ENCODE peak calls at places on chromosomes 1 and 21, in four cellular contexts. M, P, B and D are unnamed samples.

GRCh38 chr21:30563630-30564029 is 2.5 kb upstream of the KRTAP19-7 start:
- DNase-seq in M (no peak), P (no peak), B (no peak), D (no peak)

GRCh38 chr1:218851601-218852000 is 322.1 kb upstream of the LYPLAL1 start:
- DNase-seq in M (no peak), P (no peak), B (no peak), D (no peak)

GRCh38 chr1:203861379-203862184 is at the start of gene SNRPE:
- DNase-seq in M (peak), P (peak), B (peak), D (peak)

GRCh38 chr1:41613646-41614592 is 129.4 kb upstream of the EDN2 start:
- DNase-seq in M (no peak), P (no peak), B (no peak), D (no peak)

GRCh38 chr1:94895518-94895917 is 31.4 kb downstream of the CNN3 start:
- DNase-seq in M (no peak), P (no peak), B (no peak), D (no peak)

GRCh38 chr1:86429830-86430229 is 5.9 kb downstream of the CLCA2 start:
- DNase-seq in M (peak), P (no peak), B (peak), D (peak)

GRCh38 chr1:30313584-30313983 is 409.8 kb downstream of the MATN1 start:
- DNase-seq in M (peak), P (no peak), B (peak), D (no peak)

GRCh38 chr1:2438038-2438437 is 25.7 kb upstream of the PEX10 start:
- DNase-seq in M (peak), P (no peak), B (no peak), D (peak)

GRCh38 chr21:16070207-16070651 is 340.4 kb downstream of the USP25 start:
- DNase-seq in M (no peak), P (no peak), B (no peak), D (peak)

GRCh38 chr1:200856716-200857352 is 15.9 kb upstream of the GPR25 start:
- DNase-seq in M (no peak), P (no peak), B (no peak), D (no peak)

GRCh38 chr21:17612565-17613241 is at the start of gene BTG3:
- DNase-seq in M (peak), P (peak), B (peak), D (peak)
- H3K4me3 ChIP-seq in M (peak), P (peak), B (peak), D (peak)

GRCh38 chr21:46152939-46153258 is 2.5 kb downstream of the FTCD start:
- DNase-seq in M (no peak), P (no peak), B (peak), D (no peak)
- H3K4me3 ChIP-seq in M (peak), P (no peak), B (no peak), D (peak)

GRCh38 chr1:228149341-228150020 is at the start of gene GJC2:
- DNase-seq in M (no peak), P (no peak), B (peak), D (no peak)

GRCh38 chr1:228148971-228149340 is 774 bp upstream of the GJC2 start:
- DNase-seq in M (no peak), P (no peak), B (no peak), D (no peak)

GRCh38 chr1:228151170-228151513 is 1.4 kb downstream of the GJC2 start:
- DNase-seq in M (no peak), P (no peak), B (peak), D (no peak)

GRCh38 chr1:228150458-228151169 is 884 bp downstream of the GJC2 start:
- DNase-seq in M (peak), P (no peak), B (peak), D (no peak)

GRCh38 chr1:228150021-228150457 is 309 bp downstream of the GJC2 start:
- DNase-seq in M (peak), P (no peak), B (peak), D (no peak)
- H3K4me3 ChIP-seq in M (no peak), P (no peak), B (no peak), D (peak)

GRCh38 chr1:46198026-46198826 is at the start of gene POMGNT1:
- DNase-seq in M (peak), P (peak), B (peak), D (no peak)
- H3K4me3 ChIP-seq in M (peak), P (peak), B (peak), D (peak)

GRCh38 chr1:242523968-242524570 is 428 bp downstream of the PLD5 start:
- DNase-seq in M (no peak), P (no peak), B (peak), D (peak)

GRCh38 chr1:242525360-242525722 is 844 bp upstream of the PLD5 start:
- DNase-seq in M (no peak), P (no peak), B (no peak), D (no peak)

GRCh38 chr1:242524571-242525359 is at the start of gene PLD5:
- DNase-seq in M (no peak), P (no peak), B (no peak), D (peak)

GRCh38 chr1:242522304-242522945 is 2.1 kb downstream of the PLD5 start:
- DNase-seq in M (no peak), P (no peak), B (no peak), D (no peak)

DNA sequence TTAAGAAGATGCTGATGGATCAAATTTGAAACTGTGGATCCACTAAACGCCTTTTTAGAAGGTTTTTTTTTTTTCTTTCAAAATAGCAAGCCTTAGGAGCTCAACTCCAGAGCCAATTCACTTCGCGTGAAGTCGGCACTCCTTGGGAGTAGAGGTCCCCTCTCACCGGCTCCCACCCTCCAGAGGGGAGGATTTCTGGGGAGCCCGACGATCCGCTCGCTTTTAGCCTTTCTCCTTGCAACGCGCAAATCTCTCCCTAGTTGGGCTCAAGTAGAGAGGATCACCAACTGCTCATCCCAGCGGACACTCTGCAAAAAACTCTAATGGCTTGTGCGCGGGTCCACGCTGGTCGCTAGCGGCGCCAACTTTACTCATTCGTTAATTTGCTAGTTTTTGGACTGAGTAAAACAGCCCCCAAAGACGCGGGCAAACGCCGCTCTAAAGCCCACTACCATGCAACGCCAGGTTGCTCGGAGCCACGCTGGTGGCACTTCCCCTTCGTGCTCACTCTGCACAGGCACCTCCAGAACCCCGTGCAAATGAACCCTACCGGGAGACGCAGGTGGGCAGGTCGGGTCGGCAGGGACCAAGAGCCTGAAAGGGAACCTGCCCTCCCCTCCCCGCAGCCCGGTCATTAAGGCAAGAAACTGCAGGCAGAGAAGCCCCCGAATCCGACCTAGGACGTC is 1.1 kb downstream of the PLD5 start:
- DNase-seq in M (no peak), P (no peak), B (no peak), D (no peak)
- H3K4me3 ChIP-seq in M (peak), P (no peak), B (peak), D (peak)

DNA sequence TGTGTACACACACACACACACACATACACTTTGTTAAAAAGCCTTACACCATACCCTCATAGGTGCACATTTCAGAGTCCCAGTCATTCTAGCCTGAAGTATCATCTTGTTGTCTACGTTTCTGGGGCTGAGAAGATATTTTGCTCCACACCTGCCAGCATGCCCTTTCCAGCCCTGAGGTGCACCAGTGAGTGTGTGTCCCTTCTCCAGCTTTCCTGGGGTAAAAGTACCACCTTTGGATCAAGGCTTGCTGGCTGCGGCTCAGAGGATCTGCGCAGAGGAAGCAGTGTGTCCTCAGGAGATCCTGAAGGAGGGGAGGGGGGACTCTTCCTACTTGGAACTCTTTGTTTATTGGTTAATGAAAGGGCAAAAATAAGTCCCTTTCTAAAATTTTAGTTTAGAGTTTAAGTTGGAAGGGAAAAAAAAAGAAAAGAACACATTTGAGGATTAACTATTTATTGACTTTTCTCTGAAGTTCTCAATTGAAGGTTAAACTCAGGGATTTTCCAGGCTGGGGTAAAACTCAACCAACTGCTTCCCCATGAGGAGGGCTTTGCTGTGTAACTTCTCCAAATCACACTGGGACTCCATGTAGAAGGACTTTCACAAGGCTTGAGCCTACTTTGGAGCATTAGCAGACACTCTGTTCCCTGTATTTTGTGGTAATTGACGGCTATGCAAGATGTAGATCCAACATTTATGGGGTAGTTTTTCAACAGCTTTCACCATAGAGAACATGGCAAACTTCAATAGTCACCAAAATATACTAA is 200.3 kb upstream of the SGIP1 start:
- DNase-seq in M (no peak), P (peak), B (peak), D (no peak)
- H3K4me3 ChIP-seq in M (peak), P (peak), B (peak), D (peak)

GRCh38 chr1:149884433-149885363 is 14.7 kb upstream of the BOLA1 start:
- DNase-seq in M (peak), P (peak), B (no peak), D (no peak)

GRCh38 chr1:149883598-149884247 is 15.6 kb upstream of the BOLA1 start:
- DNase-seq in M (no peak), P (no peak), B (no peak), D (no peak)

GRCh38 chr1:149877211-149877946 is 22.0 kb upstream of the BOLA1 start:
- DNase-seq in M (no peak), P (no peak), B (no peak), D (no peak)

GRCh38 chr1:149881876-149882275 is 17.5 kb upstream of the BOLA1 start:
- DNase-seq in M (no peak), P (no peak), B (no peak), D (no peak)

DNA sequence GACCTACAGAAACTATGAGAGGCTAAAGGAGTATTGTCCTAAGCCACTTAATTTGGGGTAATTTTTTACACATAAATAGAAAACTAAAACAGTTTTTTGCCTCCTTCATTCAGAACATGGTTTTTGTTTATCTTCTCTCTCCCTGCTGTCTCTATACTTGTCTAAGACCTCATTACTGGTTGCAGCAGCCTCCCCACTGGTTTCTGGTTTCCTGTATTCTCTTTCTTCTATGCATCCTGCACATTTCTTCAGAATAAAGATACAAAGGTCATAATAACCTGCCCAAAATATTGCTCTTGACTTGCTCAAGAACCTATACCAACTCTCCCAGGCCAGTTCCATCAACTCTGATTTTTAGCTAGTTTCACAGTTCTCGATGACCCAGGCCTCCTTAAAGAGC is 19.8 kb upstream of the BOLA1 start:
- DNase-seq in M (no peak), P (no peak), B (no peak), D (no peak)
- H3K4me3 ChIP-seq in M (no peak), P (no peak), B (no peak), D (no peak)

DNA sequence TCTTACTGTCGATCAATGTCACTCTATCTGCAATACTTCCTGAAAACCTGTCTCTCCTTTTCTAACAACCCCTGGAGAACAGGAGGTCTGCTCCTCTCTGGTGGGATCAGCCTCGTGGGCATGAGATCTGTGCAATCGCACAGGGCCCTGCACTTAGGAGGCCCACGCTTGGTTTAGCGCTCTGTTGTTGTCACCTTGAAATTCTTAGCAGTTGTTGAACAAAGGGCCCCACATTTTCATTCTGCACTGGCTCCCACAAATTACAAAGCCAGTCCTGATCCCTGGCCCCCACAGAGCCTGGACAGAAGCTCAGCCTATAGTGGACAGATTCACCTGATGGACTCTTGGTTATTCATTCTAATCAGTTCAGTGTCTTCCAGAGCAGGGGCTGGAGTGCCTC is 18.6 kb downstream of the SPOCD1 start:
- DNase-seq in M (no peak), P (no peak), B (peak), D (no peak)
- H3K4me3 ChIP-seq in M (no peak), P (no peak), B (no peak), D (no peak)